ENCODE peak calls at places on chromosomes 1 and 21, in six cellular contexts. One of them, this sample, is unnamed.

GRCh38 chr1:154697710-154698109 is 89.7 kb upstream of the ADAR start:
- DNase-seq in IMR-90: no peak
- DNase-seq in CD8-positive, alpha-beta T cell: no peak
- DNase-seq in ovary: no peak
- DNase-seq in pancreas: no peak
- DNase-seq in neuronal stem cell: no peak
- DNase-seq in this sample: no peak

GRCh38 chr1:53896673-53897229 is 2.8 kb downstream of the DIO1 start:
- DNase-seq in IMR-90: peak; percentile 87
- DNase-seq in ovary: no peak
- DNase-seq in pancreas: no peak
- DNase-seq in neuronal stem cell: no peak
- DNase-seq in CD8-positive, alpha-beta T cell: no peak
- DNase-seq in this sample: peak; percentile 62

GRCh38 chr1:39933956-39934941 is 20.7 kb upstream of the MFSD2A start:
- DNase-seq in IMR-90: peak; percentile 91
- DNase-seq in ovary: peak; percentile 64
- DNase-seq in CD8-positive, alpha-beta T cell: no peak
- DNase-seq in neuronal stem cell: no peak
- DNase-seq in pancreas: peak; percentile 75
- DNase-seq in this sample: peak; percentile 80

GRCh38 chr21:37914211-37914900 is 1.9 kb downstream of the KCNJ6 start:
- DNase-seq in pancreas: no peak
- DNase-seq in IMR-90: peak; percentile 22
- DNase-seq in ovary: no peak
- DNase-seq in neuronal stem cell: peak; percentile 69
- DNase-seq in CD8-positive, alpha-beta T cell: no peak
- DNase-seq in this sample: peak; percentile 81

GRCh38 chr1:5740865-5741860 is 251.1 kb downstream of the NPHP4 start:
- DNase-seq in ovary: no peak
- DNase-seq in neuronal stem cell: no peak
- DNase-seq in CD8-positive, alpha-beta T cell: no peak
- DNase-seq in pancreas: no peak
- DNase-seq in IMR-90: no peak
- DNase-seq in this sample: peak; percentile 53

GRCh38 chr1:179080866-179081695 is 789 bp upstream of the TOR3A start:
- DNase-seq in pancreas: no peak
- DNase-seq in IMR-90: no peak
- DNase-seq in CD8-positive, alpha-beta T cell: no peak
- DNase-seq in neuronal stem cell: no peak
- DNase-seq in ovary: no peak
- DNase-seq in this sample: no peak

GRCh38 chr1:56547977-56548376 is 31.4 kb downstream of the PLPP3 start:
- DNase-seq in IMR-90: no peak
- DNase-seq in neuronal stem cell: no peak
- DNase-seq in ovary: no peak
- DNase-seq in CD8-positive, alpha-beta T cell: no peak
- DNase-seq in pancreas: no peak
- DNase-seq in this sample: no peak

GRCh38 chr1:84450916-84451315 is 28.1 kb upstream of the RPF1 start:
- DNase-seq in neuronal stem cell: no peak
- DNase-seq in CD8-positive, alpha-beta T cell: no peak
- DNase-seq in pancreas: no peak
- DNase-seq in ovary: no peak
- DNase-seq in IMR-90: peak; percentile 32
- DNase-seq in this sample: no peak

GRCh38 chr1:198359024-198359653 is 181.3 kb downstream of the ATP6V1G3 start:
- DNase-seq in CD8-positive, alpha-beta T cell: no peak
- DNase-seq in IMR-90: peak; percentile 16
- DNase-seq in neuronal stem cell: no peak
- DNase-seq in pancreas: no peak
- DNase-seq in ovary: no peak
- DNase-seq in this sample: no peak

GRCh38 chr1:51569284-51570062 is 47.4 kb upstream of the OSBPL9 start:
- DNase-seq in neuronal stem cell: no peak
- DNase-seq in ovary: no peak
- DNase-seq in IMR-90: peak; percentile 82
- DNase-seq in pancreas: peak; percentile 42
- DNase-seq in CD8-positive, alpha-beta T cell: no peak
- DNase-seq in this sample: no peak

GRCh38 chr1:116508090-116508983 is 62.5 kb downstream of the CD58 start:
- DNase-seq in pancreas: no peak
- DNase-seq in CD8-positive, alpha-beta T cell: no peak
- DNase-seq in neuronal stem cell: no peak
- DNase-seq in ovary: no peak
- DNase-seq in IMR-90: no peak
- DNase-seq in this sample: no peak

GRCh38 chr21:33402011-33402979 is 918 bp upstream of the IFNGR2 start:
- DNase-seq in IMR-90: peak; percentile 71
- DNase-seq in pancreas: peak; percentile 50
- DNase-seq in CD8-positive, alpha-beta T cell: no peak
- DNase-seq in neuronal stem cell: peak; percentile 39
- DNase-seq in ovary: peak; percentile 72
- DNase-seq in this sample: peak; percentile 87

GRCh38 chr1:41496080-41497055 is 11.9 kb upstream of the EDN2 start:
- DNase-seq in pancreas: no peak
- DNase-seq in ovary: peak; percentile 95
- DNase-seq in neuronal stem cell: peak; percentile 89
- DNase-seq in CD8-positive, alpha-beta T cell: no peak
- DNase-seq in IMR-90: peak; percentile 83
- DNase-seq in this sample: peak; percentile 97

GRCh38 chr1:206507395-206508129 is at the start of gene RASSF5:
- DNase-seq in ovary: peak; percentile 69
- DNase-seq in IMR-90: peak; percentile 41
- DNase-seq in CD8-positive, alpha-beta T cell: peak; percentile 60
- DNase-seq in neuronal stem cell: peak; percentile 40
- DNase-seq in pancreas: peak; percentile 86
- DNase-seq in this sample: peak; percentile 96

GRCh38 chr1:119829636-119830035 is 18.4 kb upstream of the REG4 start:
- DNase-seq in pancreas: no peak
- DNase-seq in ovary: no peak
- DNase-seq in CD8-positive, alpha-beta T cell: no peak
- DNase-seq in neuronal stem cell: no peak
- DNase-seq in IMR-90: no peak
- DNase-seq in this sample: no peak

GRCh38 chr1:212852105-212852688 is 4.7 kb upstream of the SPATA45 start:
- DNase-seq in CD8-positive, alpha-beta T cell: no peak
- DNase-seq in ovary: no peak
- DNase-seq in pancreas: no peak
- DNase-seq in neuronal stem cell: no peak
- DNase-seq in IMR-90: no peak
- DNase-seq in this sample: no peak

GRCh38 chr21:41956926-41957729 is 3.3 kb upstream of the C2CD2 start:
- DNase-seq in neuronal stem cell: no peak
- DNase-seq in pancreas: no peak
- DNase-seq in ovary: peak; percentile 81
- DNase-seq in CD8-positive, alpha-beta T cell: no peak
- DNase-seq in IMR-90: peak; percentile 93
- DNase-seq in this sample: peak; percentile 21

GRCh38 chr1:53316742-53317650 is 10.9 kb downstream of the LRP8 start:
- DNase-seq in pancreas: no peak
- DNase-seq in IMR-90: no peak
- DNase-seq in ovary: no peak
- DNase-seq in neuronal stem cell: no peak
- DNase-seq in CD8-positive, alpha-beta T cell: no peak
- DNase-seq in this sample: peak; percentile 40

DNA sequence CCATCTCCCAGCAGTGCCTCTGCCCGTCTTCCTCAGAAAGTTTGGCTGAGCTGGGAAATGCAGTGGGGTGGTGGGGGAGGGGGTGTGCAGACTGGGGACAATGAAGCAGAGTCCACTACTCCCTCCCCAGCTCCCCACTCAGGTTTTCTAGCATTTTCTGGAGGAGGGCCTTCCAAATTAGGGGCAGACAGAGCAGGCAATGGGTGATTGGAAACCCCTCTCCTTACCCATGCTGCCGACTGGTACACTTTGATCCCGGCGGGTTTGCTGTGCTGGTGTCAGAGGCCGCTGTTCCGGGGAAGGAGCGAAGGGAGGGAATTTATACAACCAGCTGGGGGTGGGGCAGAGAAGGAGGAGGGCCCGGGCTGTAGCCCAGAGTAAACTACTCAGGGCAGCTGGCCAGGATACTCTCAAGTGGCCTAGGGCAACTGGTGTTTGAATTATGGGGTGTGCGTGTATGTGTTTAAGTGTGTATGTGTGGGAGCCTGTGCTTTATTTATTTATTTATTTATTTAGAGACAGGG is at the start of gene SELENBP1:
- DNase-seq in CD8-positive, alpha-beta T cell: no peak
- DNase-seq in IMR-90: peak; percentile 71
- DNase-seq in neuronal stem cell: peak; percentile 48
- DNase-seq in ovary: peak; percentile 89
- DNase-seq in pancreas: peak; percentile 94
- DNase-seq in this sample: peak; percentile 87
- H3K4me3 ChIP-seq in CD8-positive, alpha-beta T cell: no peak within 1 kb of the TSS
- H3K4me3 ChIP-seq in IMR-90: peak within 1 kb of the TSS; percentile 50
- H3K4me3 ChIP-seq in neuronal stem cell: peak within 1 kb of the TSS; percentile 56
- H3K4me3 ChIP-seq in ovary: peak within 1 kb of the TSS; percentile 25
- H3K4me3 ChIP-seq in pancreas: peak within 1 kb of the TSS; percentile 15
- H3K4me3 ChIP-seq in this sample: peak within 1 kb of the TSS; percentile 66

DNA sequence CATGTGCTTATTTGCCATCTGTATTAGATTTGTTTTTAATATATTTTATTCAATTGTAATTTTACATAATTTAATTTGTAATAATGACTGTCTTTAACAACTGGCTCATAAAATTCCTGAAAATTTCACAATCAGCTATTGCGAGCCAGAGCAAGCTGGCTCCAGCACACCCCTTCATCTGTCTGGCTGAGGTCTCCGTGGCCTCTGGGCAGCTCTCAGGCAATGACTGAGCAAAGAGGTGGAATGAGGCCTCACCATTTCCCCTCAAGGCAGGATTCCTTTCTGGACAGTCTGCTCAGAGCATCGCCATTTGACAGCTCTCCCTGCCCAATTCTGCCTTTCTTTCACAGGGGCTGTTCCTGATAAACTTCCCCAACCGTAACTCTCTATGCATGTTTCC is 5.8 kb upstream of the KANK4 start:
- DNase-seq in pancreas: no peak
- DNase-seq in neuronal stem cell: no peak
- DNase-seq in CD8-positive, alpha-beta T cell: no peak
- DNase-seq in ovary: no peak
- DNase-seq in IMR-90: peak; percentile 7
- DNase-seq in this sample: peak; percentile 52
- H3K4me1 ChIP-seq in pancreas: no peaks in the 10 kb centered on the region
- H3K4me1 ChIP-seq in neuronal stem cell: no peaks in the 10 kb centered on the region
- H3K4me1 ChIP-seq in CD8-positive, alpha-beta T cell: no peaks in the 10 kb centered on the region
- H3K4me1 ChIP-seq in ovary: no peaks in the 10 kb centered on the region
- H3K4me1 ChIP-seq in IMR-90: no peaks in the 10 kb centered on the region
- H3K4me1 ChIP-seq in this sample: no peaks in the 10 kb centered on the region

DNA sequence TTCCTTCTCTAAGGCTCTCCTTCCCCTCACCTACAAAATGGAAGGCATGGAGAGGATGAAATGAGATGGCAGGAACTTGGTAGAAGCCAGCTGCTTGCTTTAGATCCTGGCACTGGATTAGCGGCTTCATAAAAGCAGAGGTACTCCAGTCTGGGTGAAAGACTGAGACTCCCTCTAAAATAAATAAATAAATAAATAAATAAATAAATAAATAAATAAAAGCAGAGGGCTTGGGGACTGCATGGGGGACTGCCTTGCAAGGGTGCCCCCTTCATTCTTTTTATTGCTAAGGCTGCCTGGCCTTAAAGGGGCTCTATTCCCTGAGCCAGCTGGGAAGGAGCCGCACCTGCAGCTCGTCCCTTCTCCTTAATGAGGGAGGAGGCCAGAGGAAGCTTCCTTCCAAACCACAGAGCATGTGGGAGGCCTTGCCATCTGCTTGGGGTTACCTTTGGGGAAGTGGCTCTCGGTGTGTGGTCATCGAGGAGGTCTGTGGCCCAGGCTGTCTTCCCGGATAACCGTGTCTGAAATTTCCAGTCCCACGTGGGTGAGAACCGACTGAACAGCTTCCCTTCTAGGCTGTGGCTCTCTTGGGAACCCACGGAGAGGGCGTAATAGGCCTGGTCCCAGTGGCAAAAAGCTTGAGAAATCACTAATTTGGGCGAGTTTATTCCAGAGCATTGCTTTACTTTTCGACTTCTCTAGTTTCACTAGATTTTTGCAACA is 2.0 kb upstream of the ATP13A2 start:
- DNase-seq in neuronal stem cell: no peak
- DNase-seq in IMR-90: no peak
- DNase-seq in pancreas: no peak
- DNase-seq in ovary: peak; percentile 16
- DNase-seq in CD8-positive, alpha-beta T cell: no peak
- DNase-seq in this sample: no peak
- H3K36me3 ChIP-seq in neuronal stem cell: peaks cover 12% of the 10 kb centered on the region
- H3K36me3 ChIP-seq in IMR-90: peaks cover 7% of the 10 kb centered on the region
- H3K36me3 ChIP-seq in pancreas: peaks cover 4% of the 10 kb centered on the region
- H3K36me3 ChIP-seq in ovary: no peaks in the 10 kb centered on the region
- H3K36me3 ChIP-seq in CD8-positive, alpha-beta T cell: peaks cover 8% of the 10 kb centered on the region
- H3K36me3 ChIP-seq in this sample: no peaks in the 10 kb centered on the region

GRCh38 chr1:37472994-37473393 is 1.4 kb upstream of the ZC3H12A start:
- DNase-seq in ovary: no peak
- DNase-seq in IMR-90: no peak
- DNase-seq in pancreas: no peak
- DNase-seq in CD8-positive, alpha-beta T cell: no peak
- DNase-seq in neuronal stem cell: no peak
- DNase-seq in this sample: no peak

GRCh38 chr1:37473431-37474050 is 839 bp upstream of the ZC3H12A start:
- DNase-seq in pancreas: peak; percentile 37
- DNase-seq in ovary: peak; percentile 40
- DNase-seq in CD8-positive, alpha-beta T cell: no peak
- DNase-seq in neuronal stem cell: no peak
- DNase-seq in IMR-90: no peak
- DNase-seq in this sample: no peak

GRCh38 chr1:37474051-37474696 is at the start of gene ZC3H12A:
- DNase-seq in neuronal stem cell: peak; percentile 85
- DNase-seq in IMR-90: peak; percentile 86
- DNase-seq in CD8-positive, alpha-beta T cell: peak; percentile 86
- DNase-seq in ovary: peak; percentile 95
- DNase-seq in pancreas: peak; percentile 89
- DNase-seq in this sample: peak; percentile 94

GRCh38 chr1:37471345-37472231 is 2.8 kb upstream of the ZC3H12A start:
- DNase-seq in IMR-90: peak; percentile 90
- DNase-seq in pancreas: peak; percentile 69
- DNase-seq in ovary: peak; percentile 75
- DNase-seq in neuronal stem cell: no peak
- DNase-seq in CD8-positive, alpha-beta T cell: no peak
- DNase-seq in this sample: peak; percentile 91

DNA sequence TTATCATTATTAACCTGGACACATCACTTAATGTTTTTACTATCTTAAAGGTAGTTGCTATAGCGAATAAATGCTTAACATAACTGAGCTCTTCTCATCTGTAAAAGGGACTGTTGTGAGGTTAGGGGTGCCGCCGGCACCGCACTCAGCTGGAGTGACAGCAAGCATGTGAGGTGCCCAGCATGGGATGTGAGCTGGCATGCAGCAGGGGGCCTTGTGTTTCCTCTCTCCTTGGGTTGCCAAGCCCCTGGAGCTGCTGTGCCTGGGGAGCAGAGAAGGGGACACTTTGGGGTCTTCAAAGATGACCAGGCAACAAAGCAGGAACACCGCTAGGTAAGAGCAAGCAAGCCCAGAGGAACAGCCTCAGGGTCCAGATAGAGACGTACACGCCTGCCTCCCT is 2.1 kb upstream of the ZC3H12A start:
- DNase-seq in ovary: no peak
- DNase-seq in pancreas: no peak
- DNase-seq in CD8-positive, alpha-beta T cell: no peak
- DNase-seq in neuronal stem cell: no peak
- DNase-seq in IMR-90: no peak
- DNase-seq in this sample: no peak
- H3K4me3 ChIP-seq in ovary: no peak overlapping the region
- H3K4me3 ChIP-seq in pancreas: no peak overlapping the region
- H3K4me3 ChIP-seq in CD8-positive, alpha-beta T cell: peak overlapping the region; percentile 95
- H3K4me3 ChIP-seq in neuronal stem cell: no peak overlapping the region
- H3K4me3 ChIP-seq in IMR-90: no peak overlapping the region
- H3K4me3 ChIP-seq in this sample: no peak overlapping the region

GRCh38 chr1:201450721-201451291 is 18.2 kb downstream of the PHLDA3 start:
- DNase-seq in CD8-positive, alpha-beta T cell: no peak
- DNase-seq in pancreas: no peak
- DNase-seq in neuronal stem cell: no peak
- DNase-seq in ovary: peak; percentile 84
- DNase-seq in IMR-90: peak; percentile 89
- DNase-seq in this sample: peak; percentile 83
- H3K4me1 ChIP-seq in CD8-positive, alpha-beta T cell: no peaks in the 10 kb centered on the region
- H3K4me1 ChIP-seq in pancreas: no peaks in the 10 kb centered on the region
- H3K4me1 ChIP-seq in neuronal stem cell: peaks cover 26% of the 10 kb centered on the region
- H3K4me1 ChIP-seq in ovary: peaks cover 11% of the 10 kb centered on the region
- H3K4me1 ChIP-seq in IMR-90: peaks cover 20% of the 10 kb centered on the region
- H3K4me1 ChIP-seq in this sample: no peaks in the 10 kb centered on the region

This sample was measured in aorta.